ENCODE peak calls at places on chromosomes 11 and 22, in six cellular contexts. R is IMR-90; S is heart left ventricle; W is lower leg skin; I is activated T-helper 1 cell treated with anti-CD3 and anti-CD28 coated beads, Interleukin-12 subunit alpha, Interleukin-12 subunit beta, Interleukin-2, Interleukin-4 antibody, amounts not matched to agents 30 ng/mL and 10 ng/mL and 1 ng/mL, durations not matched to agents 14 hours and 24 hours and 36 hours; J is stimulated activated CD8-positive, alpha-beta memory T cell treated with anti-CD3 and anti-CD28 coated beads, Interleukin-4, amount 100 ng/mL, for 1 hour. V is an unnamed sample.

GRCh38 chr11:57126766-57127400 is 54.9 kb upstream of the LRRC55 start:
- DNase-seq in I (no peak), J (no peak), W (no peak), S (no peak), R (no peak), V (no peak)

GRCh38 chr11:68432874-68433273 is 27.7 kb upstream of the PPP6R3 start:
- DNase-seq in J (no peak), R (no peak), S (no peak), W (no peak), I (no peak), V (no peak)

GRCh38 chr11:64650923-64651523 is 60.0 kb downstream of the SLC22A12 start:
- DNase-seq in W (peak; percentile 68), S (no peak), R (peak; percentile 19), J (no peak), I (no peak), V (peak; percentile 21)

GRCh38 chr22:45200862-45201511 is 37.3 kb downstream of the NUP50 start:
- DNase-seq in J (no peak), S (no peak), I (no peak), W (no peak), R (peak; percentile 98), V (peak; percentile 92)

GRCh38 chr11:64250875-64251721 is at the start of gene PLCB3:
- DNase-seq in S (peak; percentile 65), J (no peak), I (peak; percentile 62), W (no peak), R (no peak), V (peak; percentile 78)

GRCh38 chr11:96044311-96044710 is 120.4 kb upstream of the MTMR2 start:
- DNase-seq in J (no peak), S (no peak), I (no peak), W (no peak), R (no peak), V (no peak)

GRCh38 chr22:30127749-30128166 is 47.5 kb downstream of the HORMAD2 start:
- DNase-seq in W (no peak), S (no peak), J (no peak), R (peak; percentile 89), I (no peak), V (peak; percentile 46)

GRCh38 chr11:19953909-19954308 is 206.4 kb downstream of the DBX1 start:
- DNase-seq in S (no peak), J (no peak), W (no peak), R (peak; percentile 91), I (no peak), V (peak; percentile 90)

GRCh38 chr22:46122980-46123693 is 27.2 kb upstream of the PPARA start:
- DNase-seq in J (no peak), R (no peak), S (no peak), I (no peak), W (no peak), V (no peak)

GRCh38 chr22:41589601-41590365 is at the start of gene PMM1:
- DNase-seq in W (peak; percentile 100), I (peak; percentile 100), R (peak; percentile 99), S (peak; percentile 100), J (peak; percentile 100), V (peak; percentile 100)

GRCh38 chr11:73163638-73164174 is 21.6 kb upstream of the FCHSD2 start:
- DNase-seq in R (no peak), J (no peak), S (no peak), I (no peak), W (no peak), V (peak; percentile 24)

GRCh38 chr22:45720875-45721378 is 49.3 kb downstream of the ATXN10 start:
- DNase-seq in R (no peak), S (no peak), W (no peak), I (no peak), J (no peak), V (no peak)

GRCh38 chr11:2675540-2675939 is 24.3 kb downstream of the KCNQ1OT1 start:
- DNase-seq in I (no peak), R (no peak), W (peak; percentile 72), S (no peak), J (no peak), V (no peak)

GRCh38 chr11:17257200-17257599 is 19.3 kb upstream of the NUCB2 start:
- DNase-seq in W (no peak), R (peak; percentile 78), J (no peak), S (no peak), I (no peak), V (no peak)

GRCh38 chr11:78373689-78374088 is 43.9 kb downstream of the GAB2 start:
- DNase-seq in R (no peak), W (no peak), I (no peak), S (no peak), J (no peak), V (no peak)

GRCh38 chr22:41445171-41446056 is 1.2 kb downstream of the TOB2 start:
- DNase-seq in I (peak; percentile 22), W (no peak), J (no peak), R (no peak), S (peak; percentile 51), V (peak; percentile 33)

GRCh38 chr11:60942970-60943565 is 8.9 kb downstream of the SLC15A3 start:
- DNase-seq in W (no peak), R (no peak), J (no peak), S (no peak), I (no peak), V (peak; percentile 56)

GRCh38 chr22:25777870-25778269 is 35.9 kb downstream of the MYO18B start:
- DNase-seq in R (peak; percentile 45), J (no peak), S (no peak), W (no peak), I (peak; percentile 8), V (peak; percentile 52)

GRCh38 chr11:64745219-64745522 is 1.2 kb upstream of the RASGRP2 start:
- DNase-seq in R (no peak), J (peak; percentile 45), I (peak; percentile 86), W (peak; percentile 97), S (peak; percentile 88), V (peak; percentile 26)

GRCh38 chr11:60370252-60370810 is 8.0 kb upstream of the MS4A7 start:
- DNase-seq in J (no peak), R (no peak), S (no peak), W (no peak), I (no peak), V (no peak)

GRCh38 chr22:50260801-50261614 is 475 bp downstream of the MAPK12 start:
- DNase-seq in I (no peak), W (no peak), J (no peak), R (peak; percentile 67), S (no peak), V (peak; percentile 86)

GRCh38 chr11:57585301-57585700 is 12.2 kb upstream of the SERPING1 start:
- DNase-seq in I (no peak), W (no peak), S (no peak), J (no peak), R (no peak), V (no peak)

GRCh38 chr22:49004484-49005399 is 822.9 kb downstream of the BRD1 start:
- DNase-seq in S (no peak), J (no peak), I (no peak), R (no peak), W (peak; percentile 75), V (no peak)

GRCh38 chr11:809287-810039 is at the start of gene RPLP2:
- DNase-seq in R (peak; percentile 95), S (peak; percentile 98), W (peak; percentile 100), I (peak; percentile 97), J (peak; percentile 96), V (peak; percentile 99)

GRCh38 chr22:23621082-23621780 is 10.9 kb downstream of the DRICH1 start:
- DNase-seq in R (no peak), J (no peak), W (peak; percentile 64), I (no peak), S (no peak), V (no peak)

GRCh38 chr11:5620606-5621521 is 3.9 kb upstream of the TRIM34 start:
- DNase-seq in I (no peak), R (peak; percentile 95), J (no peak), S (no peak), W (no peak), V (peak; percentile 80)

GRCh38 chr11:119169272-119169719 is 771 bp downstream of the NLRX1 start:
- DNase-seq in W (no peak), I (peak; percentile 16), R (no peak), S (peak; percentile 47), J (no peak), V (peak; percentile 78)

GRCh38 chr22:27487600-27488450 is 313.7 kb downstream of the MN1 start:
- DNase-seq in R (peak; percentile 69), J (no peak), S (no peak), W (no peak), I (no peak), V (peak; percentile 45)

V was measured in astrocyte of the hippocampus.